ENCODE peak calls at places on chromosomes 7 and 10, in nine cellular contexts. One of them, this sample, is unnamed.
A peak's percentile ranks its signal among the peaks of the same experiment; 100 is the strongest.

GRCh38 chr10:5832946-5833345 is 19.7 kb upstream of the GDI2 start:
- DNase-seq in astrocyte: no peak
- DNase-seq in neuronal stem cell: no peak
- DNase-seq in IMR-90: no peak
- DNase-seq in PC-9: peak; percentile 73
- DNase-seq in neural progenitor cell: no peak
- DNase-seq in fibroblast of lung: no peak
- DNase-seq in endothelial cell of umbilical vein: no peak
- DNase-seq in GM23248: no peak
- DNase-seq in this sample: no peak

GRCh38 chr7:27453702-27454405 is 208.8 kb downstream of the HIBADH start:
- DNase-seq in neuronal stem cell: no peak
- DNase-seq in neural progenitor cell: no peak
- DNase-seq in GM23248: peak; percentile 73
- DNase-seq in astrocyte: peak; percentile 75
- DNase-seq in fibroblast of lung: peak; percentile 80
- DNase-seq in PC-9: no peak
- DNase-seq in endothelial cell of umbilical vein: peak; percentile 61
- DNase-seq in IMR-90: peak; percentile 89
- DNase-seq in this sample: peak; percentile 95

GRCh38 chr10:113151178-113151577 is 201.1 kb downstream of the TCF7L2 start:
- DNase-seq in fibroblast of lung: no peak
- DNase-seq in neural progenitor cell: no peak
- DNase-seq in astrocyte: no peak
- DNase-seq in endothelial cell of umbilical vein: no peak
- DNase-seq in PC-9: no peak
- DNase-seq in IMR-90: no peak
- DNase-seq in neuronal stem cell: no peak
- DNase-seq in GM23248: no peak
- DNase-seq in this sample: no peak

GRCh38 chr7:100897111-100897608 is 1.5 kb upstream of the ACHE start:
- DNase-seq in neural progenitor cell: peak; percentile 69
- DNase-seq in GM23248: peak; percentile 55
- DNase-seq in neuronal stem cell: no peak
- DNase-seq in astrocyte: no peak
- DNase-seq in endothelial cell of umbilical vein: no peak
- DNase-seq in PC-9: peak; percentile 49
- DNase-seq in IMR-90: no peak
- DNase-seq in fibroblast of lung: no peak
- DNase-seq in this sample: peak; percentile 94

GRCh38 chr7:28921822-28922221 is 36.3 kb downstream of the TRIL start:
- DNase-seq in astrocyte: peak; percentile 50
- DNase-seq in PC-9: peak; percentile 29
- DNase-seq in fibroblast of lung: peak; percentile 61
- DNase-seq in GM23248: peak; percentile 83
- DNase-seq in endothelial cell of umbilical vein: peak; percentile 67
- DNase-seq in neural progenitor cell: peak; percentile 80
- DNase-seq in neuronal stem cell: peak; percentile 51
- DNase-seq in IMR-90: peak; percentile 68
- DNase-seq in this sample: peak; percentile 68

GRCh38 chr10:129934196-129934925 is 29.7 kb downstream of the EBF3 start:
- DNase-seq in IMR-90: no peak
- DNase-seq in neural progenitor cell: no peak
- DNase-seq in PC-9: no peak
- DNase-seq in fibroblast of lung: no peak
- DNase-seq in endothelial cell of umbilical vein: no peak
- DNase-seq in astrocyte: no peak
- DNase-seq in GM23248: no peak
- DNase-seq in neuronal stem cell: no peak
- DNase-seq in this sample: peak; percentile 30

GRCh38 chr7:146146866-146147265 is 30.3 kb downstream of the CNTNAP2 start:
- DNase-seq in neural progenitor cell: no peak
- DNase-seq in IMR-90: no peak
- DNase-seq in neuronal stem cell: no peak
- DNase-seq in PC-9: no peak
- DNase-seq in astrocyte: peak; percentile 69
- DNase-seq in GM23248: peak; percentile 2
- DNase-seq in endothelial cell of umbilical vein: no peak
- DNase-seq in fibroblast of lung: peak; percentile 72
- DNase-seq in this sample: no peak

GRCh38 chr7:6375346-6376101 is 72.2 kb downstream of the DAGLB start:
- DNase-seq in PC-9: no peak
- DNase-seq in neural progenitor cell: peak; percentile 45
- DNase-seq in GM23248: peak; percentile 67
- DNase-seq in endothelial cell of umbilical vein: peak; percentile 63
- DNase-seq in fibroblast of lung: peak; percentile 45
- DNase-seq in neuronal stem cell: no peak
- DNase-seq in astrocyte: peak; percentile 36
- DNase-seq in IMR-90: peak; percentile 49
- DNase-seq in this sample: peak; percentile 67

GRCh38 chr7:16345979-16346958 is 75.1 kb downstream of the CRPPA start:
- DNase-seq in IMR-90: peak; percentile 58
- DNase-seq in fibroblast of lung: peak; percentile 95
- DNase-seq in neural progenitor cell: no peak
- DNase-seq in astrocyte: peak; percentile 95
- DNase-seq in endothelial cell of umbilical vein: no peak
- DNase-seq in neuronal stem cell: no peak
- DNase-seq in GM23248: peak; percentile 87
- DNase-seq in PC-9: peak; percentile 60
- DNase-seq in this sample: no peak

GRCh38 chr10:133532871-133533270 is 5.7 kb downstream of the CYP2E1 start:
- DNase-seq in IMR-90: no peak
- DNase-seq in PC-9: no peak
- DNase-seq in neuronal stem cell: no peak
- DNase-seq in endothelial cell of umbilical vein: no peak
- DNase-seq in fibroblast of lung: no peak
- DNase-seq in GM23248: no peak
- DNase-seq in astrocyte: no peak
- DNase-seq in neural progenitor cell: no peak
- DNase-seq in this sample: no peak

DNA sequence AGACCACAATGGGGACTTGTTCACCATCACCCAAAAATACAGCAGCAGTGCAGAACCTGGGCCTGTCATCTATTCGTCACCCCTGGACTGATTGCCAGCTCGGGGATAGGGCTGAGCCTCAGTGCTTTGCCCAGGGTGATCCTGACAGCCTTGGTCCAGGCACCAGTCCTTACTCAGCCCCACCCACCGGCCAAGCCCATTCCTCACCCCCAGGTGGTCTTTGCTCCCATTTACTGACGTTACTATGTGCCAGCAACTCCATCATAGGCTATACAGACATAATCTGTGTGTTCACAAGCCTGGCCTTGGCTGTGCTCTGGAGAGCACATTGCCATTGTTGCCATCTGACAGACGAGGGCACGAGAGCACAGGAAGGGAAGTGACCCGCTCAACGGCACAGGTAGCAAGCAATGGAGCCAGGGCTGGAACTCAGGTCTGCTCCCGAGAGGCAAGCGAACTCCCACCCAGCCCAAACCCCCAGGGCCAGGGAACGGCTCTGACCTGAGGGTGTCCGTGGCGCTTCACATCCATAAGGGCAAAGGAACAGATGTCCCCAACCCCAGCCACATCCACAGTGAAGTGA is 6.8 kb downstream of the ATG9B start:
- DNase-seq in IMR-90: no peak
- DNase-seq in neural progenitor cell: no peak
- DNase-seq in endothelial cell of umbilical vein: no peak
- DNase-seq in PC-9: no peak
- DNase-seq in fibroblast of lung: no peak
- DNase-seq in astrocyte: no peak
- DNase-seq in GM23248: no peak
- DNase-seq in neuronal stem cell: no peak
- DNase-seq in this sample: peak; percentile 69
- H2AFZ ChIP-seq in IMR-90: peak overlapping the region; percentile 84
- H2AFZ ChIP-seq in neural progenitor cell: no peak overlapping the region
- H2AFZ ChIP-seq in endothelial cell of umbilical vein: no peak overlapping the region
- H2AFZ ChIP-seq in PC-9: no peak overlapping the region
- H2AFZ ChIP-seq in fibroblast of lung: no peak overlapping the region
- H2AFZ ChIP-seq in astrocyte: peak overlapping the region; percentile 63
- H2AFZ ChIP-seq in GM23248: peak overlapping the region; percentile 56
- H2AFZ ChIP-seq in neuronal stem cell: peak overlapping the region; percentile 94
- H2AFZ ChIP-seq in this sample: no peak overlapping the region

GRCh38 chr7:30853576-30853975 is 58.1 kb upstream of the AQP1 start:
- DNase-seq in IMR-90: no peak
- DNase-seq in astrocyte: no peak
- DNase-seq in endothelial cell of umbilical vein: peak; percentile 34
- DNase-seq in GM23248: no peak
- DNase-seq in neural progenitor cell: no peak
- DNase-seq in PC-9: no peak
- DNase-seq in fibroblast of lung: no peak
- DNase-seq in neuronal stem cell: no peak
- DNase-seq in this sample: peak; percentile 68

GRCh38 chr7:30850426-30850825 is 61.2 kb upstream of the AQP1 start:
- DNase-seq in PC-9: no peak
- DNase-seq in neural progenitor cell: no peak
- DNase-seq in astrocyte: no peak
- DNase-seq in neuronal stem cell: no peak
- DNase-seq in IMR-90: no peak
- DNase-seq in fibroblast of lung: no peak
- DNase-seq in GM23248: no peak
- DNase-seq in endothelial cell of umbilical vein: no peak
- DNase-seq in this sample: peak; percentile 62

GRCh38 chr7:30852744-30853288 is 58.8 kb upstream of the AQP1 start:
- DNase-seq in neural progenitor cell: no peak
- DNase-seq in IMR-90: no peak
- DNase-seq in GM23248: no peak
- DNase-seq in astrocyte: no peak
- DNase-seq in fibroblast of lung: no peak
- DNase-seq in PC-9: no peak
- DNase-seq in neuronal stem cell: no peak
- DNase-seq in endothelial cell of umbilical vein: peak; percentile 76
- DNase-seq in this sample: peak; percentile 74

GRCh38 chr7:30852360-30852709 is 59.3 kb upstream of the AQP1 start:
- DNase-seq in neuronal stem cell: no peak
- DNase-seq in IMR-90: no peak
- DNase-seq in PC-9: no peak
- DNase-seq in astrocyte: no peak
- DNase-seq in neural progenitor cell: peak; percentile 35
- DNase-seq in endothelial cell of umbilical vein: no peak
- DNase-seq in GM23248: peak; percentile 44
- DNase-seq in fibroblast of lung: no peak
- DNase-seq in this sample: no peak

GRCh38 chr7:30851651-30852359 is 59.8 kb upstream of the AQP1 start:
- DNase-seq in endothelial cell of umbilical vein: peak; percentile 29
- DNase-seq in PC-9: no peak
- DNase-seq in neural progenitor cell: no peak
- DNase-seq in GM23248: peak; percentile 74
- DNase-seq in fibroblast of lung: no peak
- DNase-seq in neuronal stem cell: no peak
- DNase-seq in astrocyte: no peak
- DNase-seq in IMR-90: no peak
- DNase-seq in this sample: peak; percentile 80
- H2AFZ ChIP-seq in endothelial cell of umbilical vein: no peak overlapping the region
- H2AFZ ChIP-seq in PC-9: no peak overlapping the region
- H2AFZ ChIP-seq in neural progenitor cell: no peak overlapping the region
- H2AFZ ChIP-seq in GM23248: peak overlapping the region; percentile 77
- H2AFZ ChIP-seq in fibroblast of lung: no peak overlapping the region
- H2AFZ ChIP-seq in neuronal stem cell: peak overlapping the region; percentile 36
- H2AFZ ChIP-seq in astrocyte: no peak overlapping the region
- H2AFZ ChIP-seq in IMR-90: no peak overlapping the region
- H2AFZ ChIP-seq in this sample: no peak overlapping the region

DNA sequence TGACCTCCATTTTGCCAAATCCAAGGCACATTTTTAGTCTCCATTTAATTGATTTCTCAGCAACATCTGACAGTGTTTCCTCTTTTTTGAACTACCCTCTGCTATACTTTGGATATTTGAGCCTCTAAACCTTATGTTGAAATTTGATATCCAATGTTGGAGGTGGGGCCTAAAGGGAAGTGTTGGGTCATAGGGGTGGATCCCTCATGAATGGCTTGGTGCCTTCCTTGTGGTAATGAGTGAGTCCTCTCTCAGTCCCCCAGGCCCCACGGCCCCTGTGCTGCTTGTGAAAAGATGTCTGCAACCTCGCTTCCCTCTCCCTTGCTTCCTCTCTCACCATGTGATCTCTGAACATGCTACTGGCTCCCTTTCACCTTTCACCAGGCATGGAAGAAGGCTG is 96.8 kb upstream of the DGKB start:
- DNase-seq in IMR-90: no peak
- DNase-seq in PC-9: no peak
- DNase-seq in neuronal stem cell: no peak
- DNase-seq in endothelial cell of umbilical vein: no peak
- DNase-seq in GM23248: no peak
- DNase-seq in neural progenitor cell: no peak
- DNase-seq in astrocyte: no peak
- DNase-seq in fibroblast of lung: no peak
- DNase-seq in this sample: no peak
- H2AFZ ChIP-seq in IMR-90: no peak overlapping the region
- H2AFZ ChIP-seq in PC-9: no peak overlapping the region
- H2AFZ ChIP-seq in neuronal stem cell: peak overlapping the region; percentile 77
- H2AFZ ChIP-seq in endothelial cell of umbilical vein: no peak overlapping the region
- H2AFZ ChIP-seq in GM23248: no peak overlapping the region
- H2AFZ ChIP-seq in neural progenitor cell: no peak overlapping the region
- H2AFZ ChIP-seq in astrocyte: no peak overlapping the region
- H2AFZ ChIP-seq in fibroblast of lung: no peak overlapping the region
- H2AFZ ChIP-seq in this sample: no peak overlapping the region

GRCh38 chr7:81929386-81929785 is 159.5 kb upstream of the HGF start:
- DNase-seq in neuronal stem cell: no peak
- DNase-seq in PC-9: no peak
- DNase-seq in fibroblast of lung: peak; percentile 43
- DNase-seq in neural progenitor cell: no peak
- DNase-seq in GM23248: peak; percentile 39
- DNase-seq in endothelial cell of umbilical vein: no peak
- DNase-seq in astrocyte: peak; percentile 27
- DNase-seq in IMR-90: peak; percentile 73
- DNase-seq in this sample: peak; percentile 43

GRCh38 chr7:81926154-81926553 is 156.3 kb upstream of the HGF start:
- DNase-seq in astrocyte: peak; percentile 36
- DNase-seq in neural progenitor cell: no peak
- DNase-seq in IMR-90: peak; percentile 39
- DNase-seq in endothelial cell of umbilical vein: no peak
- DNase-seq in fibroblast of lung: peak; percentile 33
- DNase-seq in neuronal stem cell: no peak
- DNase-seq in PC-9: no peak
- DNase-seq in GM23248: peak; percentile 73
- DNase-seq in this sample: peak; percentile 21

GRCh38 chr7:81925530-81925929 is 155.7 kb upstream of the HGF start:
- DNase-seq in PC-9: no peak
- DNase-seq in astrocyte: no peak
- DNase-seq in IMR-90: no peak
- DNase-seq in endothelial cell of umbilical vein: no peak
- DNase-seq in fibroblast of lung: no peak
- DNase-seq in neural progenitor cell: no peak
- DNase-seq in GM23248: no peak
- DNase-seq in neuronal stem cell: no peak
- DNase-seq in this sample: no peak

GRCh38 chr7:81919494-81919893 is 149.6 kb upstream of the HGF start:
- DNase-seq in astrocyte: no peak
- DNase-seq in PC-9: no peak
- DNase-seq in neural progenitor cell: no peak
- DNase-seq in endothelial cell of umbilical vein: no peak
- DNase-seq in fibroblast of lung: no peak
- DNase-seq in neuronal stem cell: no peak
- DNase-seq in GM23248: no peak
- DNase-seq in IMR-90: no peak
- DNase-seq in this sample: no peak

DNA sequence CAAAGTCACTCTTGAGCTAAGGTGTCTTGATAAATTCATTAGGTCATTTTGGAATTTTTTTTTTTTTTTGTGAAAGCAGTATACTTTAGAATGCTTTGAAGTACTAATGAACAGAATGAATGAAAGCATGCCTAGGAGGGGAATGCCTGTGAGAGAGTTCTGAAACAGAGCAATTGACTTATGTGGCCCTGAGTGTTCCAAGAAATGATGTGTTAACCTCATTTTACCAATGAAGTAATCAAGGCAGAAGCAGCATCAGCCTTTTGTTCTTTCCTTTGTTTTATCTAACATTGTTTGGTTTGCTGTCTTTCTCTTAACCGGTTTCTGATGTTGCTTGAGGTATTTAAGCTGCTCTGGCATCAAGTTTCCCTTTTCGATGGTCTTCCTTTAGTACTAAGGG is 154.6 kb upstream of the HGF start:
- DNase-seq in neural progenitor cell: peak; percentile 2
- DNase-seq in neuronal stem cell: no peak
- DNase-seq in endothelial cell of umbilical vein: no peak
- DNase-seq in IMR-90: no peak
- DNase-seq in fibroblast of lung: no peak
- DNase-seq in GM23248: no peak
- DNase-seq in astrocyte: no peak
- DNase-seq in PC-9: no peak
- DNase-seq in this sample: no peak
- H2AFZ ChIP-seq in neural progenitor cell: peak overlapping the region; percentile 19
- H2AFZ ChIP-seq in neuronal stem cell: no peak overlapping the region
- H2AFZ ChIP-seq in endothelial cell of umbilical vein: no peak overlapping the region
- H2AFZ ChIP-seq in IMR-90: no peak overlapping the region
- H2AFZ ChIP-seq in fibroblast of lung: no peak overlapping the region
- H2AFZ ChIP-seq in GM23248: no peak overlapping the region
- H2AFZ ChIP-seq in astrocyte: no peak overlapping the region
- H2AFZ ChIP-seq in PC-9: no peak overlapping the region
- H2AFZ ChIP-seq in this sample: no peak overlapping the region

This sample was measured in osteoblast.